ENCODE peak calls at places on chromosomes 3 and 15, in eight cellular contexts. D, T, X, K, O, A, Z and U are unnamed samples.

GRCh38 chr15:85587707-85588441 is 206.9 kb downstream of the KLHL25 start:
- DNase-seq in A (no peak), K (no peak), D (no peak), Z (no peak), X (no peak), O (peak; percentile 25), T (no peak), U (no peak)

GRCh38 chr15:74041311-74041756 is 41.0 kb downstream of the GOLGA6A start:
- DNase-seq in D (no peak), Z (no peak), X (no peak), T (no peak), O (no peak), A (no peak), K (no peak), U (no peak)

GRCh38 chr15:90348456-90348855 is 3.6 kb upstream of the ZNF774 start:
- DNase-seq in D (no peak), T (no peak), Z (no peak), K (no peak), A (no peak), O (no peak), X (no peak), U (no peak)

GRCh38 chr3:125207507-125207906 is 5.0 kb downstream of the SLC12A8 start:
- DNase-seq in O (no peak), Z (no peak), A (no peak), D (no peak), K (no peak), T (no peak), X (no peak), U (no peak)

GRCh38 chr3:175518459-175518858 is 659.3 kb downstream of the NAALADL2 start:
- DNase-seq in A (no peak), Z (no peak), O (no peak), K (no peak), T (no peak), D (no peak), X (no peak), U (no peak)

GRCh38 chr15:57580866-57581265 is 10.8 kb upstream of the MYZAP start:
- DNase-seq in A (no peak), K (no peak), Z (no peak), D (no peak), O (no peak), T (no peak), X (no peak), U (no peak)

GRCh38 chr3:136070334-136070733 is 104.8 kb downstream of the PPP2R3A start:
- DNase-seq in A (no peak), O (peak; percentile 87), X (peak; percentile 38), K (no peak), Z (no peak), T (no peak), D (no peak), U (no peak)

GRCh38 chr3:128011140-128011539 is 41.1 kb upstream of the SEC61A1 start:
- DNase-seq in D (no peak), K (no peak), X (peak; percentile 94), A (no peak), T (no peak), O (peak; percentile 14), Z (no peak), U (no peak)

GRCh38 chr3:114095808-114096207 is 39.3 kb downstream of the QTRT2 start:
- DNase-seq in A (no peak), O (no peak), T (no peak), X (no peak), D (no peak), Z (no peak), K (no peak), U (no peak)

GRCh38 chr3:71680588-71680987 is 44.6 kb downstream of the EIF4E3 start:
- DNase-seq in D (no peak), Z (no peak), O (no peak), A (no peak), X (no peak), T (no peak), K (no peak), U (no peak)

GRCh38 chr3:49899815-49900214 is 3.9 kb downstream of the MST1R start:
- DNase-seq in T (no peak), X (peak; percentile 70), O (no peak), K (no peak), Z (no peak), D (no peak), A (no peak), U (no peak)

GRCh38 chr15:72540606-72541237 is 66.6 kb downstream of the ARIH1 start:
- DNase-seq in T (no peak), Z (no peak), K (no peak), X (peak; percentile 30), D (no peak), A (no peak), O (no peak), U (no peak)

GRCh38 chr3:195085356-195086130 is 185.4 kb downstream of the XXYLT1 start:
- DNase-seq in Z (peak; percentile 71), D (no peak), T (no peak), X (no peak), O (no peak), K (no peak), A (no peak), U (no peak)

GRCh38 chr15:39798382-39798781 is 15.7 kb upstream of the FSIP1 start:
- DNase-seq in A (no peak), K (no peak), X (no peak), T (no peak), D (no peak), O (no peak), Z (no peak), U (no peak)

GRCh38 chr3:67083277-67083676 is 85.2 kb downstream of the KBTBD8 start:
- DNase-seq in D (no peak), A (peak; percentile 9), O (no peak), Z (no peak), X (no peak), T (no peak), K (peak; percentile 10), U (no peak)

GRCh38 chr3:42071720-42072582 is 19.2 kb upstream of the TRAK1 start:
- DNase-seq in T (no peak), X (peak; percentile 92), D (no peak), O (peak; percentile 57), A (no peak), Z (no peak), K (no peak), U (no peak)

GRCh38 chr3:127259882-127260281 is 28.0 kb downstream of the PRR20G start:
- DNase-seq in A (no peak), D (no peak), Z (no peak), K (no peak), X (no peak), T (no peak), O (no peak), U (no peak)

GRCh38 chr15:72836676-72837325 is 53.2 kb upstream of the ADPGK start:
- DNase-seq in T (no peak), D (no peak), X (no peak), K (no peak), O (no peak), Z (no peak), A (no peak), U (no peak)

GRCh38 chr3:151890721-151891141 is 17.3 kb downstream of the SUCNR1 start:
- DNase-seq in D (no peak), A (no peak), O (no peak), Z (no peak), X (no peak), K (no peak), T (peak; percentile 7), U (no peak)

GRCh38 chr3:70815817-70816216 is 503.4 kb upstream of the MDFIC2 start:
- DNase-seq in A (no peak), T (no peak), K (no peak), X (no peak), D (no peak), Z (no peak), O (no peak), U (no peak)

GRCh38 chr3:197901626-197902025 is 48.4 kb upstream of the RPL35A start:
- DNase-seq in K (no peak), Z (no peak), O (no peak), T (no peak), D (no peak), A (no peak), X (no peak), U (no peak)

GRCh38 chr3:46845860-46846623 is 17.2 kb downstream of the MYL3 start:
- DNase-seq in T (peak; percentile 76), K (peak; percentile 72), O (peak; percentile 81), Z (peak; percentile 93), A (peak; percentile 63), X (peak; percentile 95), D (peak; percentile 45), U (peak; percentile 84)

GRCh38 chr3:32018723-32019564 is 37.4 kb downstream of the ZNF860 start:
- DNase-seq in A (no peak), X (peak; percentile 61), K (no peak), Z (no peak), O (peak; percentile 50), D (no peak), T (no peak), U (peak; percentile 22)

GRCh38 chr3:16067837-16068471 is 106.5 kb upstream of the GALNT15 start:
- DNase-seq in T (no peak), A (no peak), K (no peak), D (no peak), X (no peak), Z (no peak), O (no peak), U (no peak)

GRCh38 chr3:15460891-15461524 is 33.6 kb downstream of the EAF1 start:
- DNase-seq in O (no peak), Z (no peak), X (no peak), K (no peak), D (no peak), A (no peak), T (no peak), U (no peak)

GRCh38 chr3:42036483-42036823 is 54.7 kb upstream of the TRAK1 start:
- DNase-seq in A (no peak), T (no peak), Z (no peak), D (no peak), K (no peak), X (peak; percentile 91), O (peak; percentile 94), U (no peak)

GRCh38 chr3:183802989-183803388 is 22.4 kb downstream of the MAP6D1 start:
- DNase-seq in O (no peak), Z (no peak), D (no peak), X (no peak), K (no peak), A (no peak), T (no peak), U (no peak)

GRCh38 chr3:159417761-159418160 is 570.9 kb upstream of the IL12A start:
- DNase-seq in D (no peak), A (no peak), T (no peak), K (no peak), Z (no peak), O (no peak), X (no peak), U (no peak)

GRCh38 chr3:192229866-192230265 is 497.5 kb downstream of the FGF12 start:
- DNase-seq in Z (no peak), D (no peak), K (no peak), A (no peak), T (no peak), X (no peak), O (no peak), U (no peak)

GRCh38 chr3:105157766-105158085 is 209.0 kb upstream of the ALCAM start:
- DNase-seq in K (no peak), A (no peak), D (no peak), Z (no peak), X (no peak), O (no peak), T (no peak), U (no peak)

GRCh38 chr15:43912991-43913927 is 86.5 kb downstream of the WDR76 start:
- DNase-seq in X (peak; percentile 95), Z (no peak), T (no peak), K (no peak), O (peak; percentile 95), A (no peak), D (no peak), U (no peak)

GRCh38 chr3:150721285-150722130 is 17.8 kb upstream of the ERICH6 start:
- DNase-seq in T (no peak), O (peak; percentile 61), X (peak; percentile 77), A (peak; percentile 36), Z (no peak), D (no peak), K (no peak), U (peak; percentile 30)

GRCh38 chr3:79162653-79163052 is 605.1 kb downstream of the ROBO1 start:
- DNase-seq in T (no peak), O (no peak), A (no peak), D (no peak), K (no peak), Z (no peak), X (no peak), U (no peak)

GRCh38 chr3:113714702-113715101 is 18.3 kb upstream of the USF3 start:
- DNase-seq in O (no peak), K (no peak), Z (no peak), T (no peak), D (no peak), A (no peak), X (no peak), U (no peak)